ENCODE peak calls at places on chromosomes 5 and 9, in four cellular contexts. One of them, this sample, is unnamed.

GRCh38 chr5:149608936-149609502 is 27.7 kb downstream of the ARHGEF37 start:
- DNase-seq in tibial nerve: no peak
- DNase-seq in CD8-positive, alpha-beta T cell: no peak
- DNase-seq in hepatocyte: no peak
- DNase-seq in this sample: peak; percentile 38

GRCh38 chr9:98401140-98402025 is 145.9 kb upstream of the TBC1D2 start:
- DNase-seq in tibial nerve: no peak
- DNase-seq in hepatocyte: peak; percentile 38
- DNase-seq in CD8-positive, alpha-beta T cell: no peak
- DNase-seq in this sample: no peak

GRCh38 chr9:85425153-85425611 is 316.6 kb downstream of the AGTPBP1 start:
- DNase-seq in hepatocyte: peak; percentile 83
- DNase-seq in tibial nerve: peak; percentile 63
- DNase-seq in CD8-positive, alpha-beta T cell: peak; percentile 22
- DNase-seq in this sample: no peak

GRCh38 chr5:170362625-170363024 is 26.5 kb downstream of the KCNMB1 start:
- DNase-seq in CD8-positive, alpha-beta T cell: no peak
- DNase-seq in hepatocyte: no peak
- DNase-seq in tibial nerve: no peak
- DNase-seq in this sample: no peak

GRCh38 chr9:72952914-72953313 is at the start of gene ALDH1A1:
- DNase-seq in hepatocyte: peak; percentile 50
- DNase-seq in tibial nerve: peak; percentile 36
- DNase-seq in CD8-positive, alpha-beta T cell: no peak
- DNase-seq in this sample: peak; percentile 52

GRCh38 chr9:87147803-87148202 is 200.5 kb upstream of the GAS1 start:
- DNase-seq in hepatocyte: no peak
- DNase-seq in tibial nerve: no peak
- DNase-seq in CD8-positive, alpha-beta T cell: no peak
- DNase-seq in this sample: no peak

GRCh38 chr5:82820958-82821880 is 256.0 kb downstream of the TMEM167A start:
- DNase-seq in tibial nerve: no peak
- DNase-seq in hepatocyte: no peak
- DNase-seq in CD8-positive, alpha-beta T cell: no peak
- DNase-seq in this sample: no peak

GRCh38 chr9:81535542-81536241 is 153.7 kb downstream of the TLE1 start:
- DNase-seq in CD8-positive, alpha-beta T cell: no peak
- DNase-seq in tibial nerve: no peak
- DNase-seq in hepatocyte: peak; percentile 53
- DNase-seq in this sample: peak; percentile 54

GRCh38 chr9:127877566-127877998 is at the start of gene AK1:
- DNase-seq in CD8-positive, alpha-beta T cell: no peak
- DNase-seq in tibial nerve: peak; percentile 68
- DNase-seq in hepatocyte: peak; percentile 86
- DNase-seq in this sample: no peak
- H3K27ac ChIP-seq in CD8-positive, alpha-beta T cell: no peak within 1 kb of the TSS
- H3K27ac ChIP-seq in tibial nerve: peak within 1 kb of the TSS; percentile 68
- H3K27ac ChIP-seq in hepatocyte: peak within 1 kb of the TSS; percentile 13
- H3K27ac ChIP-seq in this sample: no peak within 1 kb of the TSS

DNA sequence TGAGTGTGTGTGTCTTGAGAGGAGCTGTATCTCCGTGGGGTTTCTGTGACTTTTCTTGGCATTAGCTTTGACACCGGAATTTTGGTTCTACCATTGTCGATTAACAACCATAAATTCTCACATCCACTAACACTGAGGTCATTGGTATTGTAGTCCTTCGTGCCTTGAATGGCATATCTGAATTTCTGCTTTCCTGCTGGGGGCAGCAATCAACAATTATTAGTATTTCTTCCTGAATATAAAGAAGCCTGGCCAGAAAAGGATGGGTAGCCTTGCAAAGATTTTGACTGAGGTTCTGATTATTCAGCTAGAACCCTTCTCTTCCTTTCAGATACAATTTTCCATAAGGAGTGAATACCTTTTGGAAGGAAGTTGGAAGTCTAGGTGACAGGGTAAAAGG is 33.5 kb upstream of the SHOC1 start:
- DNase-seq in tibial nerve: peak; percentile 12
- DNase-seq in CD8-positive, alpha-beta T cell: no peak
- DNase-seq in hepatocyte: no peak
- DNase-seq in this sample: no peak
- TF ChIP-seq CTCF in tibial nerve: no peak
- TF ChIP-seq CTCF in CD8-positive, alpha-beta T cell: no peak
- TF ChIP-seq CTCF in hepatocyte: no peak
- TF ChIP-seq CTCF in this sample: peak; percentile 62

GRCh38 chr5:113213551-113213971 is 221.2 kb downstream of the TSSK1B start:
- DNase-seq in CD8-positive, alpha-beta T cell: no peak
- DNase-seq in tibial nerve: no peak
- DNase-seq in hepatocyte: no peak
- DNase-seq in this sample: no peak

GRCh38 chr5:113215401-113216060 is 219.3 kb downstream of the TSSK1B start:
- DNase-seq in hepatocyte: no peak
- DNase-seq in tibial nerve: no peak
- DNase-seq in CD8-positive, alpha-beta T cell: no peak
- DNase-seq in this sample: no peak

GRCh38 chr5:113214026-113214425 is 220.8 kb downstream of the TSSK1B start:
- DNase-seq in hepatocyte: no peak
- DNase-seq in CD8-positive, alpha-beta T cell: no peak
- DNase-seq in tibial nerve: no peak
- DNase-seq in this sample: no peak

GRCh38 chr5:113214606-113215323 is 220.0 kb downstream of the TSSK1B start:
- DNase-seq in hepatocyte: no peak
- DNase-seq in tibial nerve: no peak
- DNase-seq in CD8-positive, alpha-beta T cell: no peak
- DNase-seq in this sample: no peak

GRCh38 chr5:113212244-113212920 is 222.4 kb downstream of the TSSK1B start:
- DNase-seq in hepatocyte: peak; percentile 55
- DNase-seq in CD8-positive, alpha-beta T cell: no peak
- DNase-seq in tibial nerve: no peak
- DNase-seq in this sample: no peak
- H3K4me1 ChIP-seq in hepatocyte: peaks cover 23% of the 10 kb centered on the region
- H3K4me1 ChIP-seq in CD8-positive, alpha-beta T cell: no peaks in the 10 kb centered on the region
- H3K4me1 ChIP-seq in tibial nerve: peaks cover 11% of the 10 kb centered on the region
- H3K4me1 ChIP-seq in this sample: peaks cover 9% of the 10 kb centered on the region

GRCh38 chr9:127020036-127020435 is 102.4 kb downstream of the ANGPTL2 start:
- DNase-seq in CD8-positive, alpha-beta T cell: no peak
- DNase-seq in tibial nerve: no peak
- DNase-seq in hepatocyte: no peak
- DNase-seq in this sample: no peak

GRCh38 chr9:127018935-127019334 is 103.5 kb downstream of the ANGPTL2 start:
- DNase-seq in tibial nerve: no peak
- DNase-seq in hepatocyte: no peak
- DNase-seq in CD8-positive, alpha-beta T cell: no peak
- DNase-seq in this sample: no peak

GRCh38 chr9:127020526-127021078 is 101.8 kb downstream of the ANGPTL2 start:
- DNase-seq in hepatocyte: no peak
- DNase-seq in tibial nerve: no peak
- DNase-seq in CD8-positive, alpha-beta T cell: no peak
- DNase-seq in this sample: no peak

GRCh38 chr9:127022913-127023665 is 99.3 kb downstream of the ANGPTL2 start:
- DNase-seq in tibial nerve: no peak
- DNase-seq in CD8-positive, alpha-beta T cell: no peak
- DNase-seq in hepatocyte: no peak
- DNase-seq in this sample: no peak

DNA sequence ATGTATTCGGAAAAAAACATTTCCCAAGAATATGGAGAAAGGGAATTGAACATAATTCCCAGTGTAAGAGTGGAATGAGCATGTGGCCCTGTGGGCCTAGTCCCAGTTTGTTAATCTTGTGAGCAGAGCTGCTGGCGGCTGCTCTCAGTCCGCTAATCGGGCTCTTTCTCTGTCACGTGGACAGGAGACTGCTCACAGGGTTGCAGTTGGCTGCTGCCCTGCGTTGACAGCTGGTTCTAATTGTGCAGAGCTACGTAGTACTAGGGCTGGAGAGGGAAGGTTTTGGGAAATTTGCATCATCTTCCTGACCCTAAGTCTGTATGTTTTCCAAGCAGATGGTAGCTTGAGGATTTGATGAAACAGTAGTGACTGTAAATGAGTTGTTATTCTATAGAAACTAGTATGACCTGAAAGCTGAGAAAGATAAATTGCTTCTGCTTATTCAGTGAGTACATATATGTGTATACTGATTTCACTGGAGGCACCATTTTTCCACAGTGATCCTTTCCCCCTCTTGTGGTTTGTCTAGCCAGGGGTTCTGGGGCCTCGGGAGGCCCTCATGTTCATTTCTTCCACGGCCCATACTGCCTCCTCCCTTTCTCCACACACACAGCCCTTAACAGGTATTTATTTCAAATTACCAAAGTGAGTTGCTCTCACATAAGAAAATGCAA is 100.6 kb downstream of the ANGPTL2 start:
- DNase-seq in hepatocyte: peak; percentile 79
- DNase-seq in CD8-positive, alpha-beta T cell: no peak
- DNase-seq in tibial nerve: peak; percentile 88
- DNase-seq in this sample: no peak
- H3K27ac ChIP-seq in hepatocyte: peak overlapping the region; percentile 64
- H3K27ac ChIP-seq in CD8-positive, alpha-beta T cell: no peak overlapping the region
- H3K27ac ChIP-seq in tibial nerve: no peak overlapping the region
- H3K27ac ChIP-seq in this sample: no peak overlapping the region

GRCh38 chr5:117093653-117094052 is 519.0 kb upstream of the SEMA6A start:
- DNase-seq in tibial nerve: no peak
- DNase-seq in CD8-positive, alpha-beta T cell: no peak
- DNase-seq in hepatocyte: no peak
- DNase-seq in this sample: no peak

GRCh38 chr5:117095803-117096332 is 521.2 kb upstream of the SEMA6A start:
- DNase-seq in hepatocyte: no peak
- DNase-seq in tibial nerve: no peak
- DNase-seq in CD8-positive, alpha-beta T cell: no peak
- DNase-seq in this sample: no peak

GRCh38 chr5:117094114-117094815 is 519.6 kb upstream of the SEMA6A start:
- DNase-seq in CD8-positive, alpha-beta T cell: no peak
- DNase-seq in tibial nerve: no peak
- DNase-seq in hepatocyte: no peak
- DNase-seq in this sample: no peak

GRCh38 chr5:117098094-117098493 is 523.5 kb upstream of the SEMA6A start:
- DNase-seq in tibial nerve: no peak
- DNase-seq in hepatocyte: no peak
- DNase-seq in CD8-positive, alpha-beta T cell: no peak
- DNase-seq in this sample: no peak

GRCh38 chr5:117095322-117095721 is 520.7 kb upstream of the SEMA6A start:
- DNase-seq in tibial nerve: no peak
- DNase-seq in hepatocyte: no peak
- DNase-seq in CD8-positive, alpha-beta T cell: no peak
- DNase-seq in this sample: no peak
- TF ChIP-seq CTCF in tibial nerve: no peak
- TF ChIP-seq CTCF in hepatocyte: no peak
- TF ChIP-seq CTCF in CD8-positive, alpha-beta T cell: no peak
- TF ChIP-seq CTCF in this sample: no peak

This sample was measured in foreskin keratinocyte.